ENCODE peak calls at places on chromosomes 12 and 14, in nine cellular contexts. O, H, J, D, S, Q, A, T and V are unnamed samples.

GRCh38 chr14:53180272-53181221 is 27.4 kb upstream of the DDHD1 start:
- DNase-seq in O (no peak), H (peak), J (no peak), D (peak), S (peak), Q (no peak), A (no peak), T (peak), V (no peak)

GRCh38 chr14:94486883-94487282 is 10.9 kb upstream of the SERPINA9 start:
- DNase-seq in O (no peak), H (no peak), J (no peak), D (no peak), S (no peak), Q (no peak), A (no peak), T (no peak), V (no peak)

GRCh38 chr12:101713930-101714329 is 16.5 kb downstream of the CHPT1 start:
- DNase-seq in O (no peak), H (no peak), J (no peak), D (no peak), S (no peak), Q (no peak), A (no peak), T (no peak), V (no peak)

GRCh38 chr14:104688755-104689619 is at the start of gene INF2:
- DNase-seq in O (peak), H (peak), J (peak), D (no peak), S (peak), Q (no peak), A (peak), T (no peak), V (no peak)

GRCh38 chr12:76375470-76375869 is 27.3 kb upstream of the BBS10 start:
- DNase-seq in O (no peak), H (no peak), J (no peak), D (no peak), S (peak), Q (no peak), A (no peak), T (no peak), V (no peak)

GRCh38 chr14:36663404-36664321 is 2.0 kb downstream of the PAX9 start:
- DNase-seq in O (no peak), H (no peak), J (no peak), D (no peak), S (no peak), Q (no peak), A (no peak), T (no peak), V (no peak)

GRCh38 chr12:25436206-25436912 is 116.7 kb downstream of the LMNTD1 start:
- DNase-seq in O (no peak), H (peak), J (peak), D (peak), S (peak), Q (no peak), A (peak), T (peak), V (no peak)

GRCh38 chr14:45680531-45680930 is 427.5 kb upstream of the MIS18BP1 start:
- DNase-seq in O (no peak), H (no peak), J (no peak), D (no peak), S (peak), Q (no peak), A (no peak), T (no peak), V (no peak)

GRCh38 chr12:54356951-54357356 is 7.3 kb downstream of the GPR84 start:
- DNase-seq in O (no peak), H (no peak), J (no peak), D (no peak), S (no peak), Q (no peak), A (no peak), T (peak), V (no peak)

GRCh38 chr12:106527356-106527755 is 55.4 kb upstream of the RFX4 start:
- DNase-seq in O (no peak), H (no peak), J (no peak), D (no peak), S (peak), Q (no peak), A (no peak), T (no peak), V (no peak)

GRCh38 chr12:105740337-105740736 is 398.4 kb downstream of the NUAK1 start:
- DNase-seq in O (no peak), H (no peak), J (peak), D (no peak), S (no peak), Q (no peak), A (no peak), T (peak), V (no peak)

GRCh38 chr14:36066636-36067035 is 109.9 kb downstream of the PTCSC3 start:
- DNase-seq in O (no peak), H (no peak), J (no peak), D (no peak), S (peak), Q (no peak), A (no peak), T (no peak), V (no peak)

GRCh38 chr12:66011731-66012130 is 118.8 kb downstream of the LLPH start:
- DNase-seq in O (no peak), H (no peak), J (no peak), D (no peak), S (peak), Q (no peak), A (no peak), T (no peak), V (no peak)

GRCh38 chr14:58272589-58273372 is 25.6 kb upstream of the ARID4A start:
- DNase-seq in O (no peak), H (no peak), J (no peak), D (no peak), S (peak), Q (no peak), A (peak), T (peak), V (no peak)